ENCODE peak calls at places on chromosome 5, in seven cellular contexts. R, O, C, Q, N, D and A are unnamed samples.

GRCh38 chr5:125209650-125210049 is 463.2 kb upstream of the ZNF608 start:
- DNase-seq in R (no peak), O (no peak), C (no peak), Q (peak), N (no peak), D (no peak), A (peak)

GRCh38 chr5:178450121-178450631 is 140.0 kb downstream of the COL23A1 start:
- DNase-seq in R (peak), O (peak), C (no peak), Q (no peak), N (no peak), D (no peak), A (no peak)

GRCh38 chr5:40797273-40798011 is 732 bp downstream of the PRKAA1 start:
- DNase-seq in R (peak), O (peak), C (peak), Q (peak), N (peak), D (peak), A (no peak)

GRCh38 chr5:133285583-133286021 is 233.8 kb downstream of the HSPA4 start:
- DNase-seq in R (no peak), O (no peak), C (no peak), Q (no peak), N (no peak), D (no peak), A (peak)

GRCh38 chr5:151805414-151806225 is 33.9 kb downstream of the G3BP1 start:
- DNase-seq in R (no peak), O (no peak), C (no peak), Q (no peak), N (no peak), D (no peak), A (peak)

GRCh38 chr5:32092938-32093812 is 80.9 kb downstream of the GOLPH3 start:
- DNase-seq in R (no peak), O (no peak), C (no peak), Q (peak), N (peak), D (peak), A (peak)

GRCh38 chr5:81525690-81526089 is 131.8 kb upstream of the ACOT12 start:
- DNase-seq in R (no peak), O (no peak), C (no peak), Q (no peak), N (no peak), D (no peak), A (peak)

GRCh38 chr5:10856646-10857332 is 95.8 kb upstream of the DAP start:
- DNase-seq in R (no peak), O (no peak), C (no peak), Q (peak), N (peak), D (no peak), A (peak)

GRCh38 chr5:172886974-172887491 is 53.0 kb downstream of the ERGIC1 start:
- DNase-seq in R (no peak), O (peak), C (no peak), Q (no peak), N (no peak), D (no peak), A (peak)

GRCh38 chr5:123080215-123080614 is 8.8 kb upstream of the PRDM6 start:
- DNase-seq in R (no peak), O (no peak), C (no peak), Q (no peak), N (no peak), D (no peak), A (no peak)

GRCh38 chr5:170753311-170753710 is 30.2 kb upstream of the GABRP start:
- DNase-seq in R (no peak), O (no peak), C (no peak), Q (no peak), N (no peak), D (no peak), A (no peak)

GRCh38 chr5:32446660-32447059 is 2.1 kb upstream of the ZFR start:
- DNase-seq in R (no peak), O (no peak), C (no peak), Q (no peak), N (no peak), D (no peak), A (no peak)

GRCh38 chr5:84287964-84288363 is 96.7 kb downstream of the EDIL3 start:
- DNase-seq in R (no peak), O (no peak), C (no peak), Q (no peak), N (peak), D (no peak), A (peak)
- H3K4me3 ChIP-seq in R (peak), O (no peak), C (no peak), Q (no peak), N (no peak), D (no peak), A (no peak)

DNA sequence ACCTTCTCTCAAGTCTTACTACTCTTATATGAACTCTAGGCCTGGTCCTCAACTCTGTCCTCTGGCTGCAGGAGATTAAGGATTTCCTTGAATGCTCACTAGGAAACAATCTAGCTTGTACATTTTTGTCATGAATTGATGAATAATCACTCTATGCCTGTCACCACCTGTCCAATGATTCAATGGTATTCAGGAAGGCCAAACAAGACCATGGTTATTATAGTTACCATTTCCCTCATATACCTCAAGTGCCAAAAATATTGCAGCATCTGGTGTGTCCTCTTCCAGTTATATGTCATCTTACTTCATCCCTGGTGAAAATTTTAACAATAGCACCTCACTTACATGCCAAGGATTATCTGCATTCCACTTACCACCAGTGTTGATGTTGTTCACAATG is 179.0 kb upstream of the MOCS2 start:
- DNase-seq in R (no peak), O (no peak), C (no peak), Q (no peak), N (no peak), D (no peak), A (no peak)
- H3K4me3 ChIP-seq in R (no peak), O (no peak), C (no peak), Q (no peak), N (no peak), D (no peak), A (no peak)

GRCh38 chr5:107372723-107373487 is 297.8 kb downstream of the EFNA5 start:
- DNase-seq in R (no peak), O (no peak), C (no peak), Q (peak), N (no peak), D (no peak), A (no peak)
- H3K4me3 ChIP-seq in R (no peak), O (no peak), C (no peak), Q (no peak), N (no peak), D (no peak), A (no peak)

GRCh38 chr5:164235176-164235914 is 729.9 kb downstream of the MAT2B start:
- DNase-seq in R (no peak), O (no peak), C (no peak), Q (no peak), N (peak), D (no peak), A (peak)

GRCh38 chr5:164237531-164237930 is 732.1 kb downstream of the MAT2B start:
- DNase-seq in R (no peak), O (no peak), C (no peak), Q (no peak), N (no peak), D (no peak), A (no peak)

GRCh38 chr5:164230341-164230740 is 724.9 kb downstream of the MAT2B start:
- DNase-seq in R (no peak), O (no peak), C (no peak), Q (peak), N (no peak), D (no peak), A (no peak)

GRCh38 chr5:164233796-164234195 is 728.4 kb downstream of the MAT2B start:
- DNase-seq in R (no peak), O (no peak), C (no peak), Q (no peak), N (peak), D (no peak), A (peak)
- H3K4me3 ChIP-seq in R (no peak), O (no peak), C (no peak), Q (no peak), N (no peak), D (no peak), A (no peak)